ENCODE peak calls at places on chromosome 19, in seven cellular contexts. One of them, this sample, is unnamed.
A peak's percentile ranks its signal among the peaks of the same experiment; 100 is the strongest.

GRCh38 chr19:6979341-6979740 is 41.9 kb downstream of the MBD3L2B start:
- DNase-seq in T-helper 1 cell: no peak
- DNase-seq in left ventricle myocardium inferior: no peak
- DNase-seq in IMR-90: no peak
- DNase-seq in NCI-H460: no peak
- DNase-seq in germinal center: no peak
- DNase-seq in RWPE1: no peak
- DNase-seq in this sample: no peak

GRCh38 chr19:42325896-42326771 is 699 bp downstream of the MEGF8 start:
- DNase-seq in T-helper 1 cell: peak; percentile 15
- DNase-seq in left ventricle myocardium inferior: peak; percentile 38
- DNase-seq in IMR-90: no peak
- DNase-seq in NCI-H460: no peak
- DNase-seq in germinal center: peak; percentile 49
- DNase-seq in RWPE1: peak; percentile 17
- DNase-seq in this sample: peak; percentile 35

GRCh38 chr19:10846500-10847202 is 1.6 kb upstream of the C19orf38 start:
- DNase-seq in T-helper 1 cell: no peak
- DNase-seq in left ventricle myocardium inferior: no peak
- DNase-seq in IMR-90: no peak
- DNase-seq in NCI-H460: no peak
- DNase-seq in germinal center: no peak
- DNase-seq in RWPE1: no peak
- DNase-seq in this sample: no peak

GRCh38 chr19:49889687-49890348 is 6.9 kb downstream of the IL4I1 start:
- DNase-seq in T-helper 1 cell: peak; percentile 72
- DNase-seq in left ventricle myocardium inferior: peak; percentile 74
- DNase-seq in IMR-90: peak; percentile 61
- DNase-seq in NCI-H460: peak; percentile 53
- DNase-seq in germinal center: peak; percentile 64
- DNase-seq in RWPE1: no peak
- DNase-seq in this sample: peak; percentile 70

GRCh38 chr19:50893047-50893737 is 18.0 kb downstream of the KLK4 start:
- DNase-seq in T-helper 1 cell: no peak
- DNase-seq in left ventricle myocardium inferior: no peak
- DNase-seq in IMR-90: no peak
- DNase-seq in NCI-H460: no peak
- DNase-seq in germinal center: no peak
- DNase-seq in RWPE1: no peak
- DNase-seq in this sample: no peak

GRCh38 chr19:3790941-3791340 is 4.8 kb upstream of the MATK start:
- DNase-seq in T-helper 1 cell: no peak
- DNase-seq in left ventricle myocardium inferior: no peak
- DNase-seq in IMR-90: no peak
- DNase-seq in NCI-H460: no peak
- DNase-seq in germinal center: no peak
- DNase-seq in RWPE1: no peak
- DNase-seq in this sample: no peak

GRCh38 chr19:32202244-32202643 is 143.2 kb upstream of the ZNF507 start:
- DNase-seq in T-helper 1 cell: no peak
- DNase-seq in left ventricle myocardium inferior: no peak
- DNase-seq in IMR-90: no peak
- DNase-seq in NCI-H460: no peak
- DNase-seq in germinal center: no peak
- DNase-seq in RWPE1: no peak
- DNase-seq in this sample: no peak

GRCh38 chr19:38527466-38528136 is 90.2 kb downstream of the MAP4K1 start:
- DNase-seq in T-helper 1 cell: no peak
- DNase-seq in left ventricle myocardium inferior: no peak
- DNase-seq in IMR-90: no peak
- DNase-seq in NCI-H460: no peak
- DNase-seq in germinal center: no peak
- DNase-seq in RWPE1: no peak
- DNase-seq in this sample: no peak

GRCh38 chr19:58362272-58362994 is at the start of gene ZNF497:
- DNase-seq in T-helper 1 cell: peak; percentile 96
- DNase-seq in left ventricle myocardium inferior: peak; percentile 98
- DNase-seq in IMR-90: peak; percentile 93
- DNase-seq in NCI-H460: peak; percentile 94
- DNase-seq in germinal center: peak; percentile 98
- DNase-seq in RWPE1: peak; percentile 97
- DNase-seq in this sample: peak; percentile 97

GRCh38 chr19:37014456-37014855 is 63.8 kb upstream of the ZNF420 start:
- DNase-seq in T-helper 1 cell: no peak
- DNase-seq in left ventricle myocardium inferior: no peak
- DNase-seq in IMR-90: no peak
- DNase-seq in NCI-H460: no peak
- DNase-seq in germinal center: no peak
- DNase-seq in RWPE1: no peak
- DNase-seq in this sample: no peak

GRCh38 chr19:29119582-29119981 is 93.4 kb downstream of the UQCRFS1 start:
- DNase-seq in T-helper 1 cell: no peak
- DNase-seq in left ventricle myocardium inferior: no peak
- DNase-seq in IMR-90: no peak
- DNase-seq in NCI-H460: no peak
- DNase-seq in germinal center: no peak
- DNase-seq in RWPE1: no peak
- DNase-seq in this sample: no peak

GRCh38 chr19:35458821-35459391 is 10.8 kb downstream of the FFAR2 start:
- DNase-seq in T-helper 1 cell: no peak
- DNase-seq in left ventricle myocardium inferior: no peak
- DNase-seq in IMR-90: no peak
- DNase-seq in NCI-H460: no peak
- DNase-seq in germinal center: peak; percentile 78
- DNase-seq in RWPE1: no peak
- DNase-seq in this sample: peak; percentile 80

GRCh38 chr19:34308381-34309367 is 54.3 kb downstream of the GARRE1 start:
- DNase-seq in T-helper 1 cell: peak; percentile 25
- DNase-seq in left ventricle myocardium inferior: no peak
- DNase-seq in IMR-90: no peak
- DNase-seq in NCI-H460: no peak
- DNase-seq in germinal center: peak; percentile 55
- DNase-seq in RWPE1: no peak
- DNase-seq in this sample: peak; percentile 9

GRCh38 chr19:50485284-50485955 is 8.8 kb upstream of the GARIN5A start:
- DNase-seq in T-helper 1 cell: no peak
- DNase-seq in left ventricle myocardium inferior: no peak
- DNase-seq in IMR-90: no peak
- DNase-seq in NCI-H460: no peak
- DNase-seq in germinal center: no peak
- DNase-seq in RWPE1: no peak
- DNase-seq in this sample: no peak

GRCh38 chr19:16016226-16017137 is 59.8 kb upstream of the TPM4 start:
- DNase-seq in T-helper 1 cell: no peak
- DNase-seq in left ventricle myocardium inferior: no peak
- DNase-seq in IMR-90: no peak
- DNase-seq in NCI-H460: no peak
- DNase-seq in germinal center: no peak
- DNase-seq in RWPE1: no peak
- DNase-seq in this sample: no peak

GRCh38 chr19:3450796-3451411 is 29.4 kb downstream of the SMIM24 start:
- DNase-seq in T-helper 1 cell: no peak
- DNase-seq in left ventricle myocardium inferior: peak; percentile 65
- DNase-seq in IMR-90: peak; percentile 100
- DNase-seq in NCI-H460: peak; percentile 81
- DNase-seq in germinal center: no peak
- DNase-seq in RWPE1: peak; percentile 68
- DNase-seq in this sample: no peak

GRCh38 chr19:4754248-4754647 is 30.6 kb upstream of the DPP9 start:
- DNase-seq in T-helper 1 cell: no peak
- DNase-seq in left ventricle myocardium inferior: no peak
- DNase-seq in IMR-90: peak; percentile 13
- DNase-seq in NCI-H460: no peak
- DNase-seq in germinal center: no peak
- DNase-seq in RWPE1: no peak
- DNase-seq in this sample: peak; percentile 15

This sample was measured in naive B cell.